ENCODE peak calls at places on chromosomes 13 and 19, in four cellular contexts. F is stomach, Y is breast epithelium, E is mammary epithelial cell. X is an unnamed sample. For H3K4me1, the result is how much of the 10 kb centered on the place peaks cover.

GRCh38 chr19:19460761-19461265 is 54.5 kb downstream of the TSSK6 start:
- DNase-seq in F (peak), Y (no peak), E (no peak), X (no peak)

GRCh38 chr13:56932104-56932503 is 208.6 kb upstream of the PRR20A start:
- DNase-seq in F (no peak), Y (no peak), E (no peak), X (no peak)

GRCh38 chr13:73870970-73871935 is 263.0 kb downstream of the KLF12 start:
- DNase-seq in F (no peak), Y (no peak), E (no peak), X (no peak)

GRCh38 chr19:11338164-11338563 is 1.3 kb downstream of the RAB3D start:
- DNase-seq in F (no peak), Y (no peak), E (no peak), X (no peak)

GRCh38 chr13:79973533-79973963 is 367.4 kb downstream of the SPRY2 start:
- DNase-seq in F (no peak), Y (no peak), E (no peak), X (no peak)

GRCh38 chr13:49528161-49528560 is 32.4 kb downstream of the PHF11 start:
- DNase-seq in F (no peak), Y (no peak), E (no peak), X (no peak)

GRCh38 chr13:41505209-41505835 is 48.0 kb downstream of the RGCC start:
- DNase-seq in F (no peak), Y (no peak), E (peak), X (peak)

GRCh38 chr19:55300821-55301458 is 17.1 kb downstream of the BRSK1 start:
- DNase-seq in F (no peak), Y (no peak), E (no peak), X (no peak)

GRCh38 chr19:5128932-5129389 is 160.0 kb downstream of the KDM4B start:
- DNase-seq in F (peak), Y (no peak), E (no peak), X (no peak)

GRCh38 chr13:41196620-41197019 is 2.3 kb upstream of the KBTBD7 start:
- DNase-seq in F (no peak), Y (no peak), E (peak), X (peak)

GRCh38 chr13:85317781-85318180 is 481.4 kb downstream of the SLITRK6 start:
- DNase-seq in F (no peak), Y (no peak), E (no peak), X (no peak)

GRCh38 chr13:113901231-113901630 is 37.4 kb upstream of the GAS6 start:
- DNase-seq in F (no peak), Y (peak), E (no peak), X (no peak)

GRCh38 chr13:64333888-64334287 is 2896.2 kb downstream of the PCDH9 start:
- DNase-seq in F (no peak), Y (no peak), E (no peak), X (no peak)

GRCh38 chr19:30871979-30872378 is 477.3 kb downstream of the TSHZ3 start:
- DNase-seq in F (no peak), Y (no peak), E (no peak), X (no peak)

GRCh38 chr13:48043789-48044503 is 6.4 kb downstream of the NUDT15 start:
- DNase-seq in F (no peak), Y (no peak), E (peak), X (peak)

GRCh38 chr13:113369189-113369588 is 5.3 kb upstream of the GRTP1 start:
- DNase-seq in F (peak), Y (no peak), E (no peak), X (no peak)

GRCh38 chr13:23378009-23378632 is 55.4 kb downstream of the SACS start:
- DNase-seq in F (no peak), Y (no peak), E (peak), X (peak)

GRCh38 chr13:41026806-41027205 is 7.7 kb upstream of the ELF1 start:
- DNase-seq in F (no peak), Y (no peak), E (no peak), X (no peak)

GRCh38 chr13:45880242-45880641 is 28.7 kb upstream of the SIAH3 start:
- DNase-seq in F (no peak), Y (no peak), E (no peak), X (no peak)

GRCh38 chr19:7337380-7338194 is 11.2 kb upstream of the ARHGEF18 start:
- DNase-seq in F (no peak), Y (no peak), E (no peak), X (no peak)

GRCh38 chr13:64206430-64207225 is 2791.0 kb upstream of the PCDH20 start:
- DNase-seq in F (no peak), Y (no peak), E (no peak), X (peak)

GRCh38 chr19:49811328-49811727 is 1.8 kb downstream of the FUZ start:
- DNase-seq in F (no peak), Y (no peak), E (no peak), X (peak)

GRCh38 chr19:33344210-33344609 is 29.3 kb upstream of the CEBPG start:
- DNase-seq in F (no peak), Y (no peak), E (no peak), X (no peak)

GRCh38 chr13:27401210-27401609 is 23.2 kb upstream of the GTF3A start:
- DNase-seq in F (no peak), Y (no peak), E (no peak), X (peak)

GRCh38 chr13:110479648-110480047 is 81.9 kb downstream of the RAB20 start:
- DNase-seq in F (no peak), Y (no peak), E (no peak), X (no peak)

GRCh38 chr13:60583196-60583908 is 186.3 kb downstream of the TDRD3 start:
- DNase-seq in F (no peak), Y (no peak), E (no peak), X (no peak)

GRCh38 chr19:38745316-38745715 is 1.0 kb upstream of the CAPN12 start:
- DNase-seq in F (no peak), Y (no peak), E (peak), X (no peak)

GRCh38 chr13:113545455-113545930 is 39.1 kb upstream of the TFDP1 start:
- DNase-seq in F (no peak), Y (peak), E (no peak), X (no peak)

GRCh38 chr13:34867590-34867989 is 74.5 kb upstream of the NBEA start:
- DNase-seq in F (no peak), Y (no peak), E (peak), X (peak)

GRCh38 chr19:13063461-13064091 is 39.1 kb downstream of the LYL1 start:
- DNase-seq in F (no peak), Y (no peak), E (no peak), X (no peak)

GRCh38 chr19:45972081-45972943 is 1.4 kb downstream of the NOVA2 start:
- DNase-seq in F (no peak), Y (no peak), E (no peak), X (no peak)

GRCh38 chr13:23928985-23929384 is 31.7 kb upstream of the C1QTNF9B start:
- DNase-seq in F (no peak), Y (no peak), E (peak), X (peak)

GRCh38 chr19:14056069-14056666 is 5.7 kb downstream of the PALM3 start:
- DNase-seq in F (no peak), Y (no peak), E (no peak), X (no peak)

GRCh38 chr19:37975596-37976515 is 68.8 kb downstream of the SIPA1L3 start:
- DNase-seq in F (no peak), Y (no peak), E (no peak), X (no peak)

GRCh38 chr13:37058801-37059135 is 720 bp downstream of the SUPT20H start:
- DNase-seq in F (no peak), Y (no peak), E (no peak), X (no peak)

GRCh38 chr13:76677047-76677446 is 209.2 kb downstream of the KCTD12 start:
- DNase-seq in F (no peak), Y (no peak), E (no peak), X (no peak)

DNA sequence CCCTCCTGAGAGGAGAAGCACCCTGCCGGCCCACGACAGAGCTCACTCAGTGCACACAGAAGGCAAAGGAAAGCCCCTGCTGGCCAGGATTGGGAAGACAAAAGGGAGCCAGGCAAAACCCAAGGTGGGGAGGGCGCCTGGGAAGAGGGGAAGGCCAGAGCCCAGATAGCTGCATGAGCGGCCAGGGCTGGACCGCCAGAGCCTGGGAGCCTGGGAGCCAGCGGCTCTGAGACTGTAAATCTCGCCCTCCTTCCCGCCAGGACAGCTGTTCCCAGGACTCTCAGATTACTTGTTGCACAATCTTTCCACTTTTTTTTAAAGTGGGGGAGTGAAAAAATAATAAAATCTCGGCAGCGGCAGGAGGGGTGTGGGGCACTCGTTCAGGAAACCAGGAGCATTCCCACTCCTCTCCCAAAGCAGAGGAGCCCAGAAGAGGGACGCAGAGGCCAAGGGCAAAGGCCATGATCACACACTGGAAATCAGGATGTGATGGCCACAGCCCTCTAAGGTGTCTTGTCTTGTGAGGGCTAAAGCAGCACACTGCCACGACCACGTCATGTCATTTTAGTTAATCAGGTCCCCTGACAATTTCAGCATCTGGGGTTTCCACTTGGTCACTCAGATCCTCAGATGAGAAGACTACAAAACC is 19.6 kb upstream of the EPHX3 start:
- DNase-seq in F (peak), Y (no peak), E (peak), X (peak)
- H3K4me1 ChIP-seq in F (half or more), Y (under half), E (under half), X (under half)

DNA sequence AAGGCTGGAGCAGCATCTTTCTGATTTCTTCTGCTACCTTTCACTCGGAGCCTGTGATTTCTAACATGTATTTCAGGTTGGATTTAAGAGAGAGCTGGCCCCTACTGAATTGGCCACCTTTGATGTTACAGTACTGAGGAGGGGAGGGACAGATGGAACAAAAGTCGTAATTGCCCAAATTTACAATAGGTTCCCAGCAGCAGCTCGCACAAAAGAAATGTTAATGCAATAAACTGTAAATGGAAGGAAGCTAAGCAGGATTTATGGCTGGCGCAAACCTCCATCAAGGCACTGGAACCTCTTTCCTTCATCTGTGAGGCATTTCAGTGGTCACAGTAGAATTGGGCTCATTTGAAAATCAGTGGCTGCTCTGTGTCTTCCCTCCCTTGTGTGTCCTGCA is 192.5 kb downstream of the TM9SF2 start:
- DNase-seq in F (no peak), Y (no peak), E (no peak), X (no peak)
- H3K27ac ChIP-seq in F (no peak), Y (no peak), E (no peak), X (no peak)

GRCh38 chr19:2329162-2329505 is 650 bp downstream of the SPPL2B start:
- DNase-seq in F (no peak), Y (no peak), E (no peak), X (no peak)
- H3K4me1 ChIP-seq in F (half or more), Y (under half), E (under half), X (under half)

GRCh38 chr13:97267418-97268059 is 45.4 kb downstream of the MBNL2 start:
- DNase-seq in F (no peak), Y (no peak), E (no peak), X (no peak)
- H3K27ac ChIP-seq in F (no peak), Y (peak), E (peak), X (no peak)

GRCh38 chr19:44955500-44956439 is 590 bp downstream of the CLPTM1 start:
- DNase-seq in F (no peak), Y (no peak), E (no peak), X (no peak)
- H3K4me1 ChIP-seq in F (half or more), Y (under half), E (under half), X (under half)

GRCh38 chr19:2048104-2048958 is 2.7 kb downstream of the MKNK2 start:
- DNase-seq in F (no peak), Y (no peak), E (no peak), X (no peak)
- H3K27ac ChIP-seq in F (peak), Y (peak), E (no peak), X (no peak)

X was measured in PC-3.